ENCODE peak calls at places on chromosome 9, in six cellular contexts. O, R, H, G, X and Z are unnamed samples.

GRCh38 chr9:128101690-128102089 is 25.8 kb downstream of the PTGES2 start:
- DNase-seq in O (no peak), R (peak; percentile 78), H (peak; percentile 87), G (no peak), X (no peak), Z (no peak)

GRCh38 chr9:93306579-93307091 is 122.7 kb downstream of the WNK2 start:
- DNase-seq in O (peak; percentile 19), R (peak; percentile 58), H (no peak), G (no peak), X (no peak), Z (no peak)

GRCh38 chr9:16105576-16105975 is 552.7 kb downstream of the CCDC171 start:
- DNase-seq in O (no peak), R (no peak), H (no peak), G (no peak), X (no peak), Z (no peak)

GRCh38 chr9:99020786-99021436 is 77.2 kb downstream of the COL15A1 start:
- DNase-seq in O (no peak), R (no peak), H (no peak), G (no peak), X (no peak), Z (no peak)

GRCh38 chr9:121026260-121026691 is 23.8 kb downstream of the C5 start:
- DNase-seq in O (no peak), R (no peak), H (no peak), G (no peak), X (no peak), Z (no peak)

GRCh38 chr9:81653240-81653639 is 36.1 kb downstream of the TLE1 start:
- DNase-seq in O (no peak), R (no peak), H (no peak), G (no peak), X (no peak), Z (no peak)

GRCh38 chr9:4306066-4306787 is 6.4 kb upstream of the GLIS3 start:
- DNase-seq in O (no peak), R (no peak), H (no peak), G (no peak), X (no peak), Z (no peak)

GRCh38 chr9:88313364-88314220 is 74.7 kb upstream of the SPIN1 start:
- DNase-seq in O (no peak), R (no peak), H (no peak), G (no peak), X (no peak), Z (no peak)

GRCh38 chr9:99184073-99184426 is 37.7 kb downstream of the ALG2 start:
- DNase-seq in O (no peak), R (no peak), H (peak; percentile 27), G (no peak), X (no peak), Z (no peak)

GRCh38 chr9:122005597-122005996 is 87.5 kb downstream of the TTLL11 start:
- DNase-seq in O (no peak), R (no peak), H (no peak), G (no peak), X (peak; percentile 50), Z (no peak)

GRCh38 chr9:134698111-134698510 is 56.5 kb downstream of the COL5A1 start:
- DNase-seq in O (no peak), R (no peak), H (no peak), G (no peak), X (no peak), Z (no peak)

DNA sequence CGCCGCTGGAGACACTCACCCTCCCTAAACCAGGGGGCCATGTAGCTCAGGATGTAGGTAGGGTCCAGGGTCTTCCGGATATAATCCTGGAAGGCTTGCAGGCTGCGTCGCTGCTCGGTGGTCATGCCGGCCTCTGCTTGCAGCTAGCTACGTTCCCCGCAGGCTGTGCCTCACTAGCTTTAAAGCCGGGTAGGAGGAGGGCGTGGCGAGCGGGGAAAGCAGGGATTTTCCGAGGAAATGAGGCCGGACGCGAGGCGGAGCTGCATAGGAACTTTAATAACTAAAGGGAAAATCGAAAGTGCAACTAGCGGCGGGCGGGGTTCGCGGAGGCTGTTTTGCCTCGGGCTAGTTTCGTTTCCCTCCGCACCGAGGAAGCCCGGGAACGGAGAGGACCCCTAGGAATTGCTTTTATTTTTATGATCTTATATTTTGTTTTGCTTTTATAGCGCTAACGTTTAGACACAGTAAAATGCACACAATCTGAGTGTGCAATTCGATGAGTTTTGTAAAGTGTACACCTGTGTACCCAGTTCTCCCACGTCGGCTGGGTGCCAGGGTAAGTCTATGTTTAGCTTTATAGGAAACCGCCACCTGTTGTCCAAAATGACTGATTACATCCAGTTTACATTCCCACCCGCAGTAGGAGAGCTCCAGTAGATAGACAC is at the start of gene RIGI:
- DNase-seq in O (peak; percentile 96), R (peak; percentile 95), H (peak; percentile 83), G (peak; percentile 79), X (peak; percentile 83), Z (peak; percentile 90)
- TF ChIP-seq CTCF in O (peak; percentile 67), R (peak; percentile 13), H (peak; percentile 58), G (peak; percentile 22), X (no peak), Z (peak; percentile 83)

GRCh38 chr9:33267368-33267767 is 2.5 kb downstream of the CHMP5 start:
- DNase-seq in O (no peak), R (no peak), H (no peak), G (no peak), X (no peak), Z (no peak)

GRCh38 chr9:33265211-33265885 is 499 bp downstream of the CHMP5 start:
- DNase-seq in O (no peak), R (peak; percentile 83), H (no peak), G (no peak), X (no peak), Z (no peak)

GRCh38 chr9:33263936-33264472 is 504 bp downstream of the BAG1 start:
- DNase-seq in O (peak; percentile 81), R (peak; percentile 94), H (peak; percentile 60), G (peak; percentile 72), X (no peak), Z (peak; percentile 70)

GRCh38 chr9:33263131-33263935 is 1.2 kb downstream of the BAG1 start:
- DNase-seq in O (peak; percentile 55), R (peak; percentile 78), H (peak; percentile 39), G (peak; percentile 41), X (no peak), Z (no peak)

DNA sequence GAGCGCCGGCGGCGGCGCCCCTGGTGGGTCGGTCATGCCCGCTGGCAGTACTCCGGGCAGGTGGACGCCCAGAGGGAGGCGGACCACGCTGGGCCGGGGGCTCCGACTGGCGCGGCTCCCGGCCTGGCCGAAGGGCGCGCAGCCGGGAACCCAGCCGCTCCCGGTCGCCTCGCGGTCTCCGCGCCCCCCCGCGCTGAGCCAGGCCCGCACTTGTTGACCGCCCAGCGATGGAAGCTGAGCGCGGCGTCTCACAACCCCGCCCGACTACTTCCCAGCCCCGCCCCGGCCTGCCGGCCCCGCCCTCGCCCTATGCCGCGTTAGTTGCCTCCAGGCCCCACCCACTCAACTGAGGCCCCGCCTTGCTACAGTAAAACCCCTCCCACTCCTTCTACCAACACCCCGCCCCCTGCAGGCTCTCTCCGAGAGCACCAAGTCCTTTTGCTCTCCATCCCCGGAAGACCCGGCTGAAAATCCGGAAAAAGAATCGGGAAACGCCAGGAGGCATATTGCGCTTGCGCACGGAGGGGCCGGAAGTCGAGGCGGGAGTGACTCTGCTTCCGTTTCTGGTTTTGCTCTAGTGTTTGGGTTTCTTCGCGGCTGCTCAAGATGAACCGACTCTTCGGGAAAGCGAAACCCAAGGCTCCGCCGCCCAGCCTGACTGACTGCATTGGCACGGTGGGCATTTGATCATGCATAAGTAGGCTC is at the start of the genes BAG1 and CHMP5:
- DNase-seq in O (peak; percentile 100), R (peak; percentile 100), H (peak; percentile 100), G (peak; percentile 99), X (peak; percentile 99), Z (peak; percentile 99)
- TF ChIP-seq CTCF in O (peak; percentile 37), R (peak; percentile 47), H (peak; percentile 51), G (no peak), X (peak; percentile 52), Z (peak; percentile 35)

GRCh38 chr9:77981332-77981731 is 50.3 kb downstream of the GNAQ start:
- DNase-seq in O (peak; percentile 88), R (peak; percentile 79), H (peak; percentile 16), G (peak; percentile 33), X (no peak), Z (peak; percentile 80)
- TF ChIP-seq CTCF in O (peak; percentile 42), R (no peak), H (peak; percentile 15), G (no peak), X (no peak), Z (peak; percentile 16)

DNA sequence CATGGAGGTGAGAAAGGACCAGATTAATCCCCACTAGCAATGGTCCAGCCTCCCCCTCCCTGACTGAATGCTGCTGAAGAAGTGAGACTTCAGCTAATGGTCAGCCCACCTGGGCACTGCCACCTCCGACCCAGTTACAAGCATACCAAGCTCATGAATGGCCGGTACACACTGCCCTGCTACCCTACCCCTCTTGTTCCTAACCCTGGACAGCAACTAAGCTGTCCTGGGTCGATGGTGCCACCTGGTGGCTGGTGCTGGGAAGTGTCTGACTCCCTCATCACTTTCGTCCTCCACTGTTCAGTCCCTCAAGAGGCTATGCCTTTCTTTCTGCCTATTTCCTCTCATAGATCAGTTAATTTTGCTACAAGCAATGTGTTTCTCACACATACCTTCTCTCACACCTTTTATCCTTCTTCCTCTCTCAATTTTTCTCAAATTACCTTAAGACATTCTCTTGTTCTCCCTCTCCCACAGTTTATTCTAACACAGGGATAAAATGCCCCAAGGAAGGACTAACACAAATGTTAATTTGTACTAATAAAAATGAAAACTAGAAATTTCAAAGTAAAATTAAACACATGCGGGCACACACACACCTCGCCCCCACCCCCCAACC is 42.4 kb downstream of the PAX5 start:
- DNase-seq in O (no peak), R (no peak), H (no peak), G (peak; percentile 78), X (peak; percentile 65), Z (peak; percentile 28)
- TF ChIP-seq CTCF in O (peak; percentile 8), R (no peak), H (no peak), G (peak; percentile 82), X (peak; percentile 75), Z (peak; percentile 80)

GRCh38 chr9:113355197-113355596 is 5.9 kb downstream of the BSPRY start:
- DNase-seq in O (peak; percentile 9), R (no peak), H (no peak), G (no peak), X (no peak), Z (no peak)
- TF ChIP-seq CTCF in O (no peak), R (no peak), H (no peak), G (peak; percentile 8), X (no peak), Z (no peak)

DNA sequence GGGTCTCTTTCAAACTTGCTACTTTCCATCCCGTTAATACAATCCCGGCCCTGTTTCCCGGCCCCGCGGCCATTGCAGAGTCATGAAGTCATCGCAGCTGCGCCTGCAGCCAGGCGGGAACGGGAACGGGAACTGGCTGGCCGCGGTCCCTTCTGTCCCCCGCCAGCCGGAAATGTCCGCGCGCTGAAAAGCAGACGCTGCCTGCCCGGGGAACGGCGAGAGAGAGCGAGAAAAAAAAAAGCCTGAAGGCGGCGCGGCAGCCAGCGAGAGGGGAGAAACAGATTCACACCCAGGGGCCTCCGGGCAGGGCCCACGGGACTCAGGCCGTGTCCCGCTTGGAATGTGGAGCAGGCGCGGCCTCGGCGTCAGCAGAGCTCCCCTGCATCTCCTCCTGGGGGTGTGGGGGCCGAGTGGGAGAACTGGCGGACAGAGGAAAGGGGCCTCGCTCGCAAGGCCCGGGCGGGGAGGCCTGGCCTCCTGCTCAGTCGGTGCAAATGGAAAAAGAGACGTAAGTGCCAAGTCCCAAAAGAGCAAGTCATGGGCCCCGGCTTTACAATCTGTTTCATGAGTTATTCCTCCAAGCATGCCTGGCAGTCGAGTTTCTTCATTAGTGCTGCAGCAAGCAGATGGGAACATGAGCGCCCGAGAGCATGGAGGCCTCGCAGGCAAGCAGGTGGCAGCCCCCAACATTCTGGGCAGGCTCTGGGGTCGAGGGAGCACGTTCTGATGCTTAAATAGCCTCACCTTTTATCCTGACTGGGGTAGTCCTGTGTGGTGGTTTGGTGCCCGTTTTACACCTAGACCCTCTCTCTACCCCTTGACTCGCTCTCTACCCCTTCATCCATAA is 201.3 kb upstream of the GAS1 start:
- DNase-seq in O (peak; percentile 58), R (peak; percentile 77), H (peak; percentile 76), G (no peak), X (peak; percentile 74), Z (no peak)
- TF ChIP-seq CTCF in O (no peak), R (no peak), H (no peak), G (no peak), X (no peak), Z (no peak)